ENCODE peak calls at places on chromosomes 6 and 20, in six cellular contexts. One of them, this sample, is unnamed.

GRCh38 chr6:170032197-170032596 is 258.7 kb downstream of the DLL1 start:
- DNase-seq in NCI-H2029 treated with DMSO at 0.1 percent for 48 hours: no peak
- DNase-seq in AG09319: no peak
- DNase-seq in occipital lobe: no peak
- DNase-seq in kidney: peak; percentile 63
- DNase-seq in choroid plexus epithelial cell: no peak
- DNase-seq in this sample: no peak

GRCh38 chr20:58715709-58716475 is 23.3 kb downstream of the NPEPL1 start:
- DNase-seq in occipital lobe: no peak
- DNase-seq in choroid plexus epithelial cell: no peak
- DNase-seq in NCI-H2029 treated with DMSO at 0.1 percent for 48 hours: no peak
- DNase-seq in AG09319: no peak
- DNase-seq in kidney: peak; percentile 55
- DNase-seq in this sample: no peak

GRCh38 chr20:19926581-19926980 is 90.6 kb upstream of the NAA20 start:
- DNase-seq in occipital lobe: no peak
- DNase-seq in AG09319: no peak
- DNase-seq in choroid plexus epithelial cell: no peak
- DNase-seq in kidney: no peak
- DNase-seq in NCI-H2029 treated with DMSO at 0.1 percent for 48 hours: no peak
- DNase-seq in this sample: no peak

GRCh38 chr20:38247166-38247509 is 13.4 kb downstream of the KIAA1755 start:
- DNase-seq in AG09319: no peak
- DNase-seq in occipital lobe: no peak
- DNase-seq in kidney: no peak
- DNase-seq in NCI-H2029 treated with DMSO at 0.1 percent for 48 hours: no peak
- DNase-seq in choroid plexus epithelial cell: no peak
- DNase-seq in this sample: no peak

GRCh38 chr6:113971786-113972185 is 838 bp upstream of the HDAC2 start:
- DNase-seq in occipital lobe: no peak
- DNase-seq in AG09319: no peak
- DNase-seq in kidney: no peak
- DNase-seq in choroid plexus epithelial cell: peak; percentile 35
- DNase-seq in NCI-H2029 treated with DMSO at 0.1 percent for 48 hours: peak; percentile 52
- DNase-seq in this sample: no peak

GRCh38 chr20:38935285-38935684 is 9.1 kb downstream of the FAM83D start:
- DNase-seq in AG09319: no peak
- DNase-seq in choroid plexus epithelial cell: peak; percentile 26
- DNase-seq in NCI-H2029 treated with DMSO at 0.1 percent for 48 hours: no peak
- DNase-seq in kidney: no peak
- DNase-seq in occipital lobe: no peak
- DNase-seq in this sample: peak; percentile 30

GRCh38 chr6:2953098-2953497 is 18.3 kb downstream of the SERPINB6 start:
- DNase-seq in choroid plexus epithelial cell: no peak
- DNase-seq in AG09319: no peak
- DNase-seq in kidney: no peak
- DNase-seq in occipital lobe: no peak
- DNase-seq in NCI-H2029 treated with DMSO at 0.1 percent for 48 hours: no peak
- DNase-seq in this sample: no peak

GRCh38 chr6:56399250-56399671 is 151.9 kb upstream of the COL21A1 start:
- DNase-seq in kidney: no peak
- DNase-seq in NCI-H2029 treated with DMSO at 0.1 percent for 48 hours: peak; percentile 91
- DNase-seq in occipital lobe: no peak
- DNase-seq in AG09319: no peak
- DNase-seq in choroid plexus epithelial cell: peak; percentile 24
- DNase-seq in this sample: no peak

GRCh38 chr20:11965602-11966001 is 47.9 kb downstream of the BTBD3 start:
- DNase-seq in occipital lobe: no peak
- DNase-seq in NCI-H2029 treated with DMSO at 0.1 percent for 48 hours: no peak
- DNase-seq in kidney: no peak
- DNase-seq in choroid plexus epithelial cell: peak; percentile 26
- DNase-seq in AG09319: no peak
- DNase-seq in this sample: no peak

GRCh38 chr20:48928832-48929725 is 7.6 kb downstream of the ARFGEF2 start:
- DNase-seq in choroid plexus epithelial cell: peak; percentile 71
- DNase-seq in NCI-H2029 treated with DMSO at 0.1 percent for 48 hours: no peak
- DNase-seq in kidney: no peak
- DNase-seq in occipital lobe: no peak
- DNase-seq in AG09319: no peak
- DNase-seq in this sample: no peak

GRCh38 chr6:30152019-30152673 is 8.9 kb downstream of the TRIM10 start:
- DNase-seq in occipital lobe: no peak
- DNase-seq in NCI-H2029 treated with DMSO at 0.1 percent for 48 hours: peak; percentile 37
- DNase-seq in choroid plexus epithelial cell: no peak
- DNase-seq in AG09319: no peak
- DNase-seq in kidney: no peak
- DNase-seq in this sample: no peak

GRCh38 chr20:41992481-41992880 is 374.3 kb upstream of the CHD6 start:
- DNase-seq in NCI-H2029 treated with DMSO at 0.1 percent for 48 hours: no peak
- DNase-seq in kidney: no peak
- DNase-seq in choroid plexus epithelial cell: no peak
- DNase-seq in AG09319: no peak
- DNase-seq in occipital lobe: no peak
- DNase-seq in this sample: no peak

GRCh38 chr6:84767591-84768201 is 3.3 kb upstream of the TBX18 start:
- DNase-seq in choroid plexus epithelial cell: no peak
- DNase-seq in kidney: no peak
- DNase-seq in NCI-H2029 treated with DMSO at 0.1 percent for 48 hours: no peak
- DNase-seq in AG09319: no peak
- DNase-seq in occipital lobe: no peak
- DNase-seq in this sample: no peak

GRCh38 chr6:22667855-22668254 is 98.5 kb downstream of the HDGFL1 start:
- DNase-seq in AG09319: no peak
- DNase-seq in occipital lobe: no peak
- DNase-seq in kidney: no peak
- DNase-seq in choroid plexus epithelial cell: no peak
- DNase-seq in NCI-H2029 treated with DMSO at 0.1 percent for 48 hours: no peak
- DNase-seq in this sample: no peak

GRCh38 chr6:73585566-73586415 is 65.0 kb upstream of the EEF1A1 start:
- DNase-seq in choroid plexus epithelial cell: peak; percentile 91
- DNase-seq in NCI-H2029 treated with DMSO at 0.1 percent for 48 hours: no peak
- DNase-seq in AG09319: peak; percentile 52
- DNase-seq in kidney: no peak
- DNase-seq in occipital lobe: no peak
- DNase-seq in this sample: peak; percentile 80

GRCh38 chr20:60334936-60335335 is 376.7 kb downstream of the CDH26 start:
- DNase-seq in choroid plexus epithelial cell: no peak
- DNase-seq in occipital lobe: no peak
- DNase-seq in NCI-H2029 treated with DMSO at 0.1 percent for 48 hours: no peak
- DNase-seq in AG09319: no peak
- DNase-seq in kidney: no peak
- DNase-seq in this sample: no peak

GRCh38 chr6:42911171-42912021 is 4.5 kb upstream of the PTCRA start:
- DNase-seq in occipital lobe: no peak
- DNase-seq in kidney: no peak
- DNase-seq in choroid plexus epithelial cell: peak; percentile 46
- DNase-seq in AG09319: no peak
- DNase-seq in NCI-H2029 treated with DMSO at 0.1 percent for 48 hours: no peak
- DNase-seq in this sample: no peak

GRCh38 chr6:169592558-169592957 is 109.3 kb downstream of the WDR27 start:
- DNase-seq in occipital lobe: no peak
- DNase-seq in kidney: no peak
- DNase-seq in choroid plexus epithelial cell: peak; percentile 87
- DNase-seq in AG09319: no peak
- DNase-seq in NCI-H2029 treated with DMSO at 0.1 percent for 48 hours: no peak
- DNase-seq in this sample: peak; percentile 71

GRCh38 chr6:44665683-44666082 is 278.2 kb downstream of the CDC5L start:
- DNase-seq in occipital lobe: no peak
- DNase-seq in AG09319: no peak
- DNase-seq in NCI-H2029 treated with DMSO at 0.1 percent for 48 hours: no peak
- DNase-seq in choroid plexus epithelial cell: no peak
- DNase-seq in kidney: no peak
- DNase-seq in this sample: no peak

GRCh38 chr6:135722679-135723078 is 128.8 kb upstream of the PDE7B start:
- DNase-seq in choroid plexus epithelial cell: peak; percentile 87
- DNase-seq in AG09319: peak; percentile 67
- DNase-seq in NCI-H2029 treated with DMSO at 0.1 percent for 48 hours: no peak
- DNase-seq in kidney: no peak
- DNase-seq in occipital lobe: no peak
- DNase-seq in this sample: peak; percentile 87

GRCh38 chr6:112690497-112691202 is 343.5 kb downstream of the RFPL4B start:
- DNase-seq in kidney: no peak
- DNase-seq in choroid plexus epithelial cell: peak; percentile 25
- DNase-seq in NCI-H2029 treated with DMSO at 0.1 percent for 48 hours: no peak
- DNase-seq in AG09319: peak; percentile 78
- DNase-seq in occipital lobe: no peak
- DNase-seq in this sample: no peak

GRCh38 chr6:160583805-160584204 is 80.3 kb downstream of the LPA start:
- DNase-seq in occipital lobe: no peak
- DNase-seq in AG09319: no peak
- DNase-seq in NCI-H2029 treated with DMSO at 0.1 percent for 48 hours: no peak
- DNase-seq in choroid plexus epithelial cell: no peak
- DNase-seq in kidney: no peak
- DNase-seq in this sample: no peak

GRCh38 chr6:137261393-137262154 is 42.4 kb upstream of the IFNGR1 start:
- DNase-seq in choroid plexus epithelial cell: peak; percentile 88
- DNase-seq in occipital lobe: no peak
- DNase-seq in AG09319: no peak
- DNase-seq in kidney: no peak
- DNase-seq in NCI-H2029 treated with DMSO at 0.1 percent for 48 hours: no peak
- DNase-seq in this sample: peak; percentile 16

GRCh38 chr6:151762817-151763216 is 44.7 kb upstream of the ESR1 start:
- DNase-seq in occipital lobe: no peak
- DNase-seq in kidney: no peak
- DNase-seq in AG09319: no peak
- DNase-seq in NCI-H2029 treated with DMSO at 0.1 percent for 48 hours: no peak
- DNase-seq in choroid plexus epithelial cell: no peak
- DNase-seq in this sample: no peak

GRCh38 chr6:108497883-108498282 is 62.8 kb upstream of the FOXO3 start:
- DNase-seq in kidney: no peak
- DNase-seq in AG09319: no peak
- DNase-seq in choroid plexus epithelial cell: peak; percentile 80
- DNase-seq in occipital lobe: no peak
- DNase-seq in NCI-H2029 treated with DMSO at 0.1 percent for 48 hours: no peak
- DNase-seq in this sample: peak; percentile 53

GRCh38 chr6:142846459-142846831 is 98.5 kb downstream of the HIVEP2 start:
- DNase-seq in NCI-H2029 treated with DMSO at 0.1 percent for 48 hours: no peak
- DNase-seq in kidney: no peak
- DNase-seq in choroid plexus epithelial cell: peak; percentile 83
- DNase-seq in AG09319: no peak
- DNase-seq in occipital lobe: no peak
- DNase-seq in this sample: no peak

GRCh38 chr6:85364354-85364753 is 85.5 kb upstream of the NT5E start:
- DNase-seq in occipital lobe: no peak
- DNase-seq in choroid plexus epithelial cell: peak; percentile 67
- DNase-seq in NCI-H2029 treated with DMSO at 0.1 percent for 48 hours: no peak
- DNase-seq in AG09319: no peak
- DNase-seq in kidney: no peak
- DNase-seq in this sample: peak; percentile 67

GRCh38 chr6:127366281-127367022 is 23.0 kb upstream of the ECHDC1 start:
- DNase-seq in NCI-H2029 treated with DMSO at 0.1 percent for 48 hours: no peak
- DNase-seq in choroid plexus epithelial cell: peak; percentile 99
- DNase-seq in kidney: no peak
- DNase-seq in AG09319: peak; percentile 84
- DNase-seq in occipital lobe: no peak
- DNase-seq in this sample: peak; percentile 98

GRCh38 chr20:8536219-8536618 is 404.2 kb downstream of the PLCB1 start:
- DNase-seq in kidney: no peak
- DNase-seq in NCI-H2029 treated with DMSO at 0.1 percent for 48 hours: no peak
- DNase-seq in choroid plexus epithelial cell: no peak
- DNase-seq in occipital lobe: no peak
- DNase-seq in AG09319: no peak
- DNase-seq in this sample: no peak

GRCh38 chr6:141946502-141946901 is 186.2 kb upstream of the GJE1 start:
- DNase-seq in NCI-H2029 treated with DMSO at 0.1 percent for 48 hours: no peak
- DNase-seq in choroid plexus epithelial cell: no peak
- DNase-seq in occipital lobe: no peak
- DNase-seq in kidney: no peak
- DNase-seq in AG09319: no peak
- DNase-seq in this sample: no peak

GRCh38 chr6:62283828-62284411 is 2.1 kb downstream of the KHDRBS2 start:
- DNase-seq in AG09319: no peak
- DNase-seq in kidney: no peak
- DNase-seq in NCI-H2029 treated with DMSO at 0.1 percent for 48 hours: no peak
- DNase-seq in choroid plexus epithelial cell: peak; percentile 32
- DNase-seq in occipital lobe: no peak
- DNase-seq in this sample: peak; percentile 14